ENCODE peak calls at places on chromosomes 12 and 14, in four cellular contexts. One of them, this sample, is unnamed.

GRCh38 chr12:116324684-116325664 is 47.5 kb upstream of the MED13L start:
- DNase-seq in HFF-Myc: no peak
- DNase-seq in activated T-helper 1 cell treated with anti-CD3 and anti-CD28 coated beads, Interleukin-12 subunit alpha, Interleukin-12 subunit beta, Interleukin-2, Interleukin-4 antibody, amounts not matched to agents 30 ng/mL and 10 ng/mL and 1 ng/mL, durations not matched to agents 14 hours and 24 hours and 36 hours: peak; percentile 31
- DNase-seq in CD8-positive, alpha-beta memory T cell: no peak
- DNase-seq in this sample: peak; percentile 55

GRCh38 chr12:12546314-12546772 is 16.3 kb downstream of the DUSP16 start:
- DNase-seq in HFF-Myc: no peak
- DNase-seq in activated T-helper 1 cell treated with anti-CD3 and anti-CD28 coated beads, Interleukin-12 subunit alpha, Interleukin-12 subunit beta, Interleukin-2, Interleukin-4 antibody, amounts not matched to agents 30 ng/mL and 10 ng/mL and 1 ng/mL, durations not matched to agents 14 hours and 24 hours and 36 hours: no peak
- DNase-seq in CD8-positive, alpha-beta memory T cell: no peak
- DNase-seq in this sample: no peak

GRCh38 chr14:80291099-80291498 is 79.8 kb upstream of the DIO2 start:
- DNase-seq in HFF-Myc: no peak
- DNase-seq in activated T-helper 1 cell treated with anti-CD3 and anti-CD28 coated beads, Interleukin-12 subunit alpha, Interleukin-12 subunit beta, Interleukin-2, Interleukin-4 antibody, amounts not matched to agents 30 ng/mL and 10 ng/mL and 1 ng/mL, durations not matched to agents 14 hours and 24 hours and 36 hours: no peak
- DNase-seq in CD8-positive, alpha-beta memory T cell: no peak
- DNase-seq in this sample: no peak

GRCh38 chr12:87171356-87171755 is 857.8 kb downstream of the C12orf50 start:
- DNase-seq in HFF-Myc: no peak
- DNase-seq in activated T-helper 1 cell treated with anti-CD3 and anti-CD28 coated beads, Interleukin-12 subunit alpha, Interleukin-12 subunit beta, Interleukin-2, Interleukin-4 antibody, amounts not matched to agents 30 ng/mL and 10 ng/mL and 1 ng/mL, durations not matched to agents 14 hours and 24 hours and 36 hours: no peak
- DNase-seq in CD8-positive, alpha-beta memory T cell: no peak
- DNase-seq in this sample: no peak

GRCh38 chr12:53486730-53487487 is 12.3 kb downstream of the MAP3K12 start:
- DNase-seq in HFF-Myc: no peak
- DNase-seq in activated T-helper 1 cell treated with anti-CD3 and anti-CD28 coated beads, Interleukin-12 subunit alpha, Interleukin-12 subunit beta, Interleukin-2, Interleukin-4 antibody, amounts not matched to agents 30 ng/mL and 10 ng/mL and 1 ng/mL, durations not matched to agents 14 hours and 24 hours and 36 hours: no peak
- DNase-seq in CD8-positive, alpha-beta memory T cell: no peak
- DNase-seq in this sample: no peak

GRCh38 chr12:45477526-45477925 is 252.0 kb upstream of the ARID2 start:
- DNase-seq in HFF-Myc: no peak
- DNase-seq in activated T-helper 1 cell treated with anti-CD3 and anti-CD28 coated beads, Interleukin-12 subunit alpha, Interleukin-12 subunit beta, Interleukin-2, Interleukin-4 antibody, amounts not matched to agents 30 ng/mL and 10 ng/mL and 1 ng/mL, durations not matched to agents 14 hours and 24 hours and 36 hours: no peak
- DNase-seq in CD8-positive, alpha-beta memory T cell: no peak
- DNase-seq in this sample: no peak

GRCh38 chr14:62209287-62209899 is 447.2 kb downstream of the SNAPC1 start:
- DNase-seq in HFF-Myc: peak; percentile 41
- DNase-seq in activated T-helper 1 cell treated with anti-CD3 and anti-CD28 coated beads, Interleukin-12 subunit alpha, Interleukin-12 subunit beta, Interleukin-2, Interleukin-4 antibody, amounts not matched to agents 30 ng/mL and 10 ng/mL and 1 ng/mL, durations not matched to agents 14 hours and 24 hours and 36 hours: no peak
- DNase-seq in CD8-positive, alpha-beta memory T cell: no peak
- DNase-seq in this sample: no peak

GRCh38 chr12:116303929-116304328 is 26.4 kb upstream of the MED13L start:
- DNase-seq in HFF-Myc: no peak
- DNase-seq in activated T-helper 1 cell treated with anti-CD3 and anti-CD28 coated beads, Interleukin-12 subunit alpha, Interleukin-12 subunit beta, Interleukin-2, Interleukin-4 antibody, amounts not matched to agents 30 ng/mL and 10 ng/mL and 1 ng/mL, durations not matched to agents 14 hours and 24 hours and 36 hours: no peak
- DNase-seq in CD8-positive, alpha-beta memory T cell: no peak
- DNase-seq in this sample: no peak

GRCh38 chr12:75542942-75543341 is 31.5 kb upstream of the KRR1 start:
- DNase-seq in HFF-Myc: no peak
- DNase-seq in activated T-helper 1 cell treated with anti-CD3 and anti-CD28 coated beads, Interleukin-12 subunit alpha, Interleukin-12 subunit beta, Interleukin-2, Interleukin-4 antibody, amounts not matched to agents 30 ng/mL and 10 ng/mL and 1 ng/mL, durations not matched to agents 14 hours and 24 hours and 36 hours: no peak
- DNase-seq in CD8-positive, alpha-beta memory T cell: no peak
- DNase-seq in this sample: no peak

GRCh38 chr14:66746316-66747006 is 238.5 kb downstream of the GPHN start:
- DNase-seq in HFF-Myc: peak; percentile 21
- DNase-seq in activated T-helper 1 cell treated with anti-CD3 and anti-CD28 coated beads, Interleukin-12 subunit alpha, Interleukin-12 subunit beta, Interleukin-2, Interleukin-4 antibody, amounts not matched to agents 30 ng/mL and 10 ng/mL and 1 ng/mL, durations not matched to agents 14 hours and 24 hours and 36 hours: no peak
- DNase-seq in CD8-positive, alpha-beta memory T cell: no peak
- DNase-seq in this sample: peak; percentile 16

GRCh38 chr14:101525646-101526527 is 35.4 kb upstream of the DIO3 start:
- DNase-seq in HFF-Myc: no peak
- DNase-seq in activated T-helper 1 cell treated with anti-CD3 and anti-CD28 coated beads, Interleukin-12 subunit alpha, Interleukin-12 subunit beta, Interleukin-2, Interleukin-4 antibody, amounts not matched to agents 30 ng/mL and 10 ng/mL and 1 ng/mL, durations not matched to agents 14 hours and 24 hours and 36 hours: no peak
- DNase-seq in CD8-positive, alpha-beta memory T cell: no peak
- DNase-seq in this sample: no peak

GRCh38 chr12:2417761-2418160 is 365.0 kb downstream of the CACNA1C start:
- DNase-seq in HFF-Myc: no peak
- DNase-seq in activated T-helper 1 cell treated with anti-CD3 and anti-CD28 coated beads, Interleukin-12 subunit alpha, Interleukin-12 subunit beta, Interleukin-2, Interleukin-4 antibody, amounts not matched to agents 30 ng/mL and 10 ng/mL and 1 ng/mL, durations not matched to agents 14 hours and 24 hours and 36 hours: no peak
- DNase-seq in CD8-positive, alpha-beta memory T cell: no peak
- DNase-seq in this sample: no peak

GRCh38 chr14:101918125-101918989 is 46.0 kb upstream of the DYNC1H1 start:
- DNase-seq in HFF-Myc: no peak
- DNase-seq in activated T-helper 1 cell treated with anti-CD3 and anti-CD28 coated beads, Interleukin-12 subunit alpha, Interleukin-12 subunit beta, Interleukin-2, Interleukin-4 antibody, amounts not matched to agents 30 ng/mL and 10 ng/mL and 1 ng/mL, durations not matched to agents 14 hours and 24 hours and 36 hours: no peak
- DNase-seq in CD8-positive, alpha-beta memory T cell: no peak
- DNase-seq in this sample: no peak

This sample was measured in GDM1.